ENCODE peak calls at places on chromosome 16, in eight cellular contexts. One of them, this sample, is unnamed.

GRCh38 chr16:87061521-87061920 is 255.7 kb downstream of the C16orf95 start:
- DNase-seq in astrocyte of the spinal cord: no peak
- DNase-seq in H7: no peak
- DNase-seq in fibroblast of pulmonary artery: no peak
- DNase-seq in keratinocyte: no peak
- DNase-seq in fibroblast of mammary gland: no peak
- DNase-seq in upper lobe of right lung: no peak
- DNase-seq in right lobe of liver: no peak
- DNase-seq in this sample: no peak

GRCh38 chr16:10984509-10984908 is 40.1 kb downstream of the CLEC16A start:
- DNase-seq in astrocyte of the spinal cord: peak
- DNase-seq in H7: no peak
- DNase-seq in fibroblast of pulmonary artery: peak
- DNase-seq in keratinocyte: no peak
- DNase-seq in fibroblast of mammary gland: peak
- DNase-seq in upper lobe of right lung: no peak
- DNase-seq in right lobe of liver: no peak
- DNase-seq in this sample: no peak

GRCh38 chr16:62363451-62363850 is 327.2 kb upstream of the CDH8 start:
- DNase-seq in astrocyte of the spinal cord: no peak
- DNase-seq in H7: peak
- DNase-seq in fibroblast of pulmonary artery: no peak
- DNase-seq in keratinocyte: no peak
- DNase-seq in fibroblast of mammary gland: no peak
- DNase-seq in upper lobe of right lung: no peak
- DNase-seq in right lobe of liver: no peak
- DNase-seq in this sample: no peak

GRCh38 chr16:56305956-56306565 is 114.8 kb downstream of the GNAO1 start:
- DNase-seq in astrocyte of the spinal cord: no peak
- DNase-seq in H7: peak
- DNase-seq in fibroblast of pulmonary artery: no peak
- DNase-seq in keratinocyte: no peak
- DNase-seq in fibroblast of mammary gland: no peak
- DNase-seq in upper lobe of right lung: no peak
- DNase-seq in right lobe of liver: peak
- DNase-seq in this sample: no peak

GRCh38 chr16:46607529-46607928 is 13.7 kb downstream of the SHCBP1 start:
- DNase-seq in astrocyte of the spinal cord: peak
- DNase-seq in H7: no peak
- DNase-seq in fibroblast of pulmonary artery: peak
- DNase-seq in keratinocyte: peak
- DNase-seq in fibroblast of mammary gland: peak
- DNase-seq in upper lobe of right lung: no peak
- DNase-seq in right lobe of liver: no peak
- DNase-seq in this sample: no peak

GRCh38 chr16:50279142-50279865 is 13.0 kb downstream of the ADCY7 start:
- DNase-seq in astrocyte of the spinal cord: no peak
- DNase-seq in H7: peak
- DNase-seq in fibroblast of pulmonary artery: no peak
- DNase-seq in keratinocyte: no peak
- DNase-seq in fibroblast of mammary gland: no peak
- DNase-seq in upper lobe of right lung: peak
- DNase-seq in right lobe of liver: peak
- DNase-seq in this sample: peak

GRCh38 chr16:56226840-56227525 is 35.7 kb downstream of the GNAO1 start:
- DNase-seq in astrocyte of the spinal cord: no peak
- DNase-seq in H7: no peak
- DNase-seq in fibroblast of pulmonary artery: no peak
- DNase-seq in keratinocyte: no peak
- DNase-seq in fibroblast of mammary gland: no peak
- DNase-seq in upper lobe of right lung: no peak
- DNase-seq in right lobe of liver: no peak
- DNase-seq in this sample: no peak

GRCh38 chr16:55499951-55500350 is 8.9 kb upstream of the LPCAT2 start:
- DNase-seq in astrocyte of the spinal cord: peak
- DNase-seq in H7: no peak
- DNase-seq in fibroblast of pulmonary artery: peak
- DNase-seq in keratinocyte: peak
- DNase-seq in fibroblast of mammary gland: peak
- DNase-seq in upper lobe of right lung: no peak
- DNase-seq in right lobe of liver: no peak
- DNase-seq in this sample: no peak

GRCh38 chr16:54233626-54234025 is 53.0 kb downstream of the IRX3 start:
- DNase-seq in astrocyte of the spinal cord: no peak
- DNase-seq in H7: no peak
- DNase-seq in fibroblast of pulmonary artery: no peak
- DNase-seq in keratinocyte: no peak
- DNase-seq in fibroblast of mammary gland: no peak
- DNase-seq in upper lobe of right lung: no peak
- DNase-seq in right lobe of liver: no peak
- DNase-seq in this sample: no peak

GRCh38 chr16:72952404-72953301 is 95.3 kb downstream of the ZFHX3 start:
- DNase-seq in astrocyte of the spinal cord: peak
- DNase-seq in H7: no peak
- DNase-seq in fibroblast of pulmonary artery: peak
- DNase-seq in keratinocyte: no peak
- DNase-seq in fibroblast of mammary gland: peak
- DNase-seq in upper lobe of right lung: no peak
- DNase-seq in right lobe of liver: no peak
- DNase-seq in this sample: no peak

GRCh38 chr16:1830213-1830612 is 3.2 kb downstream of the FAHD1 start:
- DNase-seq in astrocyte of the spinal cord: no peak
- DNase-seq in H7: no peak
- DNase-seq in fibroblast of pulmonary artery: no peak
- DNase-seq in keratinocyte: no peak
- DNase-seq in fibroblast of mammary gland: no peak
- DNase-seq in upper lobe of right lung: no peak
- DNase-seq in right lobe of liver: peak
- DNase-seq in this sample: peak

GRCh38 chr16:69443809-69444611 is 19.6 kb downstream of the CYB5B start:
- DNase-seq in astrocyte of the spinal cord: peak
- DNase-seq in H7: no peak
- DNase-seq in fibroblast of pulmonary artery: peak
- DNase-seq in keratinocyte: no peak
- DNase-seq in fibroblast of mammary gland: peak
- DNase-seq in upper lobe of right lung: no peak
- DNase-seq in right lobe of liver: no peak
- DNase-seq in this sample: peak
- H3K4me3 ChIP-seq in astrocyte of the spinal cord: no peak
- H3K4me3 ChIP-seq in H7: no peak
- H3K4me3 ChIP-seq in fibroblast of pulmonary artery: peak
- H3K4me3 ChIP-seq in keratinocyte: peak
- H3K4me3 ChIP-seq in fibroblast of mammary gland: no peak
- H3K4me3 ChIP-seq in upper lobe of right lung: peak
- H3K4me3 ChIP-seq in right lobe of liver: no peak
- H3K4me3 ChIP-seq in this sample: no peak

GRCh38 chr16:84196101-84196500 is 5.1 kb downstream of the ADAD2 start:
- DNase-seq in astrocyte of the spinal cord: no peak
- DNase-seq in H7: peak
- DNase-seq in fibroblast of pulmonary artery: no peak
- DNase-seq in keratinocyte: no peak
- DNase-seq in fibroblast of mammary gland: no peak
- DNase-seq in upper lobe of right lung: no peak
- DNase-seq in right lobe of liver: no peak
- DNase-seq in this sample: no peak

GRCh38 chr16:84194018-84194417 is 3.1 kb downstream of the ADAD2 start:
- DNase-seq in astrocyte of the spinal cord: no peak
- DNase-seq in H7: no peak
- DNase-seq in fibroblast of pulmonary artery: no peak
- DNase-seq in keratinocyte: no peak
- DNase-seq in fibroblast of mammary gland: no peak
- DNase-seq in upper lobe of right lung: no peak
- DNase-seq in right lobe of liver: no peak
- DNase-seq in this sample: no peak

GRCh38 chr16:84195201-84196093 is 4.5 kb downstream of the ADAD2 start:
- DNase-seq in astrocyte of the spinal cord: no peak
- DNase-seq in H7: peak
- DNase-seq in fibroblast of pulmonary artery: no peak
- DNase-seq in keratinocyte: no peak
- DNase-seq in fibroblast of mammary gland: no peak
- DNase-seq in upper lobe of right lung: no peak
- DNase-seq in right lobe of liver: no peak
- DNase-seq in this sample: no peak

GRCh38 chr16:84193480-84193879 is 2.5 kb downstream of the ADAD2 start:
- DNase-seq in astrocyte of the spinal cord: no peak
- DNase-seq in H7: no peak
- DNase-seq in fibroblast of pulmonary artery: no peak
- DNase-seq in keratinocyte: no peak
- DNase-seq in fibroblast of mammary gland: no peak
- DNase-seq in upper lobe of right lung: no peak
- DNase-seq in right lobe of liver: no peak
- DNase-seq in this sample: no peak

DNA sequence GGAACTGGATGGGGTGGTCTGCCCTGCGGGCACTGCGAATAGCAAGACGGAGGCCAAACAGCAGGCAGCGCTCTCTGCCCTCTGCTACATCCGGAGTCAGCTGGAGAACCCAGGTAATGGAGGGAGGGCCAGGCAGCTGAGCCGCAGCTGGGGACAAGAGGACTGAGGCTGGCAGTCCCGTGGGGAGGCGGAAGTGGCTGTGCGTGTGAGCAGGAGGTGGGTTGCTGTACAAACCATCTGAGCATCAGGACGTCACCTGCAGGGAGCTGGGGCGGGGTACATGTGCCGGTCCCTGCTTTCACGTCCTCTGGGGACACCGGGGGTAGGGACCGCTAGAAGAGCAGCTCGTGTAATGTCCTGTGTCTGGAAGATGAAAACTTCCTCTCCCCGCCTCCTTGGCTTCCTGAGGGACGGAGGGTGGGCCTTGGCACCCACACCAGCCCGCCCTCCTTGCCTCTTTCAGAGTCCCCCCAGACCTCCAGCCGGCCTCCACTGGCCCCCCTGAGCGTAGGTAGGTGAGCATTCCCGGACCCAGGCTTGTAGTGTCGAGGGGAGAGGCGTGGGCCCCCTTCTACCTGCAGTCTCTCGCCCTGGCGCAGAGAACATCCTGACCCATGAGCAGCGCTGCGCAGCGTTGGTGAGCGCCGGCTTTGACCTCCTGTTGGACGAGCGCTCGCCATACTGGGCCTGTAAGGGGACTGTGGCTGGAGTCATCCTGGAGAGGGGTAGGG is 3.7 kb downstream of the ADAD2 start:
- DNase-seq in astrocyte of the spinal cord: no peak
- DNase-seq in H7: peak
- DNase-seq in fibroblast of pulmonary artery: no peak
- DNase-seq in keratinocyte: no peak
- DNase-seq in fibroblast of mammary gland: no peak
- DNase-seq in upper lobe of right lung: peak
- DNase-seq in right lobe of liver: no peak
- DNase-seq in this sample: no peak
- H3K4me3 ChIP-seq in astrocyte of the spinal cord: no peak
- H3K4me3 ChIP-seq in H7: no peak
- H3K4me3 ChIP-seq in fibroblast of pulmonary artery: no peak
- H3K4me3 ChIP-seq in keratinocyte: no peak
- H3K4me3 ChIP-seq in fibroblast of mammary gland: no peak
- H3K4me3 ChIP-seq in upper lobe of right lung: no peak
- H3K4me3 ChIP-seq in right lobe of liver: no peak
- H3K4me3 ChIP-seq in this sample: no peak

GRCh38 chr16:23679986-23680336 is 1.3 kb downstream of the PLK1 start:
- DNase-seq in astrocyte of the spinal cord: no peak
- DNase-seq in H7: peak
- DNase-seq in fibroblast of pulmonary artery: no peak
- DNase-seq in keratinocyte: no peak
- DNase-seq in fibroblast of mammary gland: no peak
- DNase-seq in upper lobe of right lung: no peak
- DNase-seq in right lobe of liver: no peak
- DNase-seq in this sample: no peak
- H3K4me3 ChIP-seq in astrocyte of the spinal cord: peak
- H3K4me3 ChIP-seq in H7: peak
- H3K4me3 ChIP-seq in fibroblast of pulmonary artery: peak
- H3K4me3 ChIP-seq in keratinocyte: peak
- H3K4me3 ChIP-seq in fibroblast of mammary gland: peak
- H3K4me3 ChIP-seq in upper lobe of right lung: no peak
- H3K4me3 ChIP-seq in right lobe of liver: no peak
- H3K4me3 ChIP-seq in this sample: no peak

GRCh38 chr16:15658149-15658548 is 8.1 kb downstream of the NDE1 start:
- DNase-seq in astrocyte of the spinal cord: no peak
- DNase-seq in H7: no peak
- DNase-seq in fibroblast of pulmonary artery: no peak
- DNase-seq in keratinocyte: no peak
- DNase-seq in fibroblast of mammary gland: no peak
- DNase-seq in upper lobe of right lung: no peak
- DNase-seq in right lobe of liver: no peak
- DNase-seq in this sample: no peak
- H3K4me3 ChIP-seq in astrocyte of the spinal cord: no peak
- H3K4me3 ChIP-seq in H7: no peak
- H3K4me3 ChIP-seq in fibroblast of pulmonary artery: no peak
- H3K4me3 ChIP-seq in keratinocyte: no peak
- H3K4me3 ChIP-seq in fibroblast of mammary gland: no peak
- H3K4me3 ChIP-seq in upper lobe of right lung: no peak
- H3K4me3 ChIP-seq in right lobe of liver: no peak
- H3K4me3 ChIP-seq in this sample: no peak

GRCh38 chr16:81528258-81528657 is 83.7 kb downstream of the CMIP start:
- DNase-seq in astrocyte of the spinal cord: no peak
- DNase-seq in H7: no peak
- DNase-seq in fibroblast of pulmonary artery: no peak
- DNase-seq in keratinocyte: no peak
- DNase-seq in fibroblast of mammary gland: no peak
- DNase-seq in upper lobe of right lung: peak
- DNase-seq in right lobe of liver: no peak
- DNase-seq in this sample: no peak

GRCh38 chr16:81530296-81530721 is 85.7 kb downstream of the CMIP start:
- DNase-seq in astrocyte of the spinal cord: no peak
- DNase-seq in H7: no peak
- DNase-seq in fibroblast of pulmonary artery: no peak
- DNase-seq in keratinocyte: no peak
- DNase-seq in fibroblast of mammary gland: no peak
- DNase-seq in upper lobe of right lung: peak
- DNase-seq in right lobe of liver: peak
- DNase-seq in this sample: no peak

GRCh38 chr16:81526199-81526598 is 81.6 kb downstream of the CMIP start:
- DNase-seq in astrocyte of the spinal cord: no peak
- DNase-seq in H7: no peak
- DNase-seq in fibroblast of pulmonary artery: no peak
- DNase-seq in keratinocyte: no peak
- DNase-seq in fibroblast of mammary gland: peak
- DNase-seq in upper lobe of right lung: no peak
- DNase-seq in right lobe of liver: no peak
- DNase-seq in this sample: no peak

GRCh38 chr16:81526935-81527334 is 82.3 kb downstream of the CMIP start:
- DNase-seq in astrocyte of the spinal cord: peak
- DNase-seq in H7: no peak
- DNase-seq in fibroblast of pulmonary artery: peak
- DNase-seq in keratinocyte: peak
- DNase-seq in fibroblast of mammary gland: peak
- DNase-seq in upper lobe of right lung: no peak
- DNase-seq in right lobe of liver: peak
- DNase-seq in this sample: no peak

GRCh38 chr16:81527477-81528178 is 83.0 kb downstream of the CMIP start:
- DNase-seq in astrocyte of the spinal cord: no peak
- DNase-seq in H7: no peak
- DNase-seq in fibroblast of pulmonary artery: no peak
- DNase-seq in keratinocyte: no peak
- DNase-seq in fibroblast of mammary gland: no peak
- DNase-seq in upper lobe of right lung: no peak
- DNase-seq in right lobe of liver: no peak
- DNase-seq in this sample: no peak
- H3K4me3 ChIP-seq in astrocyte of the spinal cord: no peak
- H3K4me3 ChIP-seq in H7: no peak
- H3K4me3 ChIP-seq in fibroblast of pulmonary artery: no peak
- H3K4me3 ChIP-seq in keratinocyte: no peak
- H3K4me3 ChIP-seq in fibroblast of mammary gland: no peak
- H3K4me3 ChIP-seq in upper lobe of right lung: no peak
- H3K4me3 ChIP-seq in right lobe of liver: no peak
- H3K4me3 ChIP-seq in this sample: no peak

This sample was measured in transverse colon.